ENCODE peak calls at places on chromosomes 16 and 17, in four cellular contexts. W, O, I and H are unnamed samples.
A peak's percentile ranks its signal among the peaks of the same experiment; 100 is the strongest.

GRCh38 chr17:62823111-62823895 is 15.2 kb upstream of the MARCHF10 start:
- DNase-seq in O (no peak), I (no peak), W (no peak), H (no peak)

GRCh38 chr17:55845385-55845784 is 94.5 kb downstream of the PCTP start:
- DNase-seq in I (no peak), O (peak; percentile 84), W (peak; percentile 22), H (peak; percentile 81)

GRCh38 chr16:11203111-11203623 is 52.8 kb downstream of the SOCS1 start:
- DNase-seq in I (no peak), W (no peak), O (no peak), H (no peak)

GRCh38 chr16:12586701-12587100 is 217.0 kb downstream of the CPPED1 start:
- DNase-seq in O (no peak), I (no peak), W (no peak), H (no peak)

GRCh38 chr16:18969050-18969854 is 14.5 kb upstream of the TMC7 start:
- DNase-seq in W (peak; percentile 18), O (peak; percentile 88), I (peak; percentile 78), H (peak; percentile 81)

GRCh38 chr17:44995602-44996001 is 27.5 kb upstream of the C1QL1 start:
- DNase-seq in W (no peak), I (no peak), O (no peak), H (no peak)

GRCh38 chr16:4586297-4586696 is 28.4 kb downstream of the UBALD1 start:
- DNase-seq in O (no peak), W (no peak), I (no peak), H (no peak)

GRCh38 chr17:27452828-27453227 is 3.4 kb upstream of the KSR1 start:
- DNase-seq in I (no peak), W (no peak), O (no peak), H (no peak)

GRCh38 chr16:4288148-4288921 is 15.5 kb upstream of the TFAP4 start:
- DNase-seq in I (peak; percentile 78), W (no peak), O (peak; percentile 89), H (peak; percentile 89)

GRCh38 chr17:7745748-7746470 is 28.4 kb downstream of the DNAH2 start:
- DNase-seq in W (no peak), O (no peak), I (no peak), H (no peak)

GRCh38 chr17:46074540-46074939 is 75.5 kb downstream of the STH start:
- DNase-seq in I (no peak), W (no peak), O (no peak), H (no peak)

GRCh38 chr16:71882505-71883192 is 1.3 kb downstream of the ZNF821 start:
- DNase-seq in I (peak; percentile 75), W (peak; percentile 16), O (peak; percentile 86), H (peak; percentile 57)

GRCh38 chr17:45131616-45132301 is 556 bp downstream of the PLCD3 start:
- DNase-seq in O (peak; percentile 82), I (peak; percentile 62), W (peak; percentile 27), H (peak; percentile 85)

GRCh38 chr16:56861092-56861610 is 3.9 kb upstream of the SLC12A3 start:
- DNase-seq in I (no peak), O (peak; percentile 68), W (no peak), H (no peak)

GRCh38 chr17:35238817-35239216 is 4.1 kb upstream of the SLFN5 start:
- DNase-seq in O (no peak), W (no peak), I (no peak), H (no peak)

GRCh38 chr17:74147966-74148365 is 55.5 kb upstream of the RPL38 start:
- DNase-seq in W (no peak), O (no peak), I (no peak), H (peak; percentile 23)

GRCh38 chr17:19334331-19334730 is 28.2 kb downstream of the B9D1 start:
- DNase-seq in W (no peak), O (no peak), I (no peak), H (no peak)

GRCh38 chr17:38920374-38921291 is 4.8 kb upstream of the LASP1NB start:
- DNase-seq in O (no peak), W (no peak), I (no peak), H (no peak)

GRCh38 chr17:36016555-36016954 is 1.2 kb downstream of the CCL23 start:
- DNase-seq in O (no peak), I (no peak), W (no peak), H (no peak)

GRCh38 chr17:19744492-19744891 is 3.6 kb downstream of the ALDH3A1 start:
- DNase-seq in I (no peak), W (no peak), O (no peak), H (no peak)

GRCh38 chr16:75243667-75244224 is 7.7 kb downstream of the BCAR1 start:
- DNase-seq in I (no peak), O (no peak), W (no peak), H (no peak)

GRCh38 chr17:72656114-72656763 is 436.2 kb downstream of the SLC39A11 start:
- DNase-seq in I (no peak), O (no peak), W (no peak), H (no peak)

GRCh38 chr17:12605222-12605621 is 60.5 kb upstream of the MYOCD start:
- DNase-seq in W (no peak), O (no peak), I (no peak), H (no peak)

GRCh38 chr17:46770818-46771600 is 47.5 kb downstream of the WNT3 start:
- DNase-seq in W (peak; percentile 16), I (peak; percentile 11), O (peak; percentile 92), H (peak; percentile 71)

GRCh38 chr17:12637015-12637414 is 28.7 kb upstream of the MYOCD start:
- DNase-seq in I (no peak), O (no peak), W (no peak), H (no peak)

GRCh38 chr17:19403021-19403420 is 8.0 kb upstream of the RNF112 start:
- DNase-seq in W (no peak), O (no peak), I (no peak), H (no peak)

GRCh38 chr17:32519769-32520701 is 33.2 kb downstream of the CDK5R1 start:
- DNase-seq in I (no peak), W (peak; percentile 64), O (peak; percentile 52), H (peak; percentile 55)